ENCODE peak calls at places on chromosomes 11 and 22, in four cellular contexts. One of them, this sample, is unnamed.

GRCh38 chr11:68550485-68550817 is 89.9 kb downstream of the PPP6R3 start:
- DNase-seq in astrocyte of the spinal cord: no peak
- DNase-seq in AG10803: peak
- DNase-seq in upper lobe of right lung: no peak
- DNase-seq in this sample: peak

GRCh38 chr22:17845340-17845739 is 71.1 kb upstream of the BID start:
- DNase-seq in upper lobe of right lung: no peak
- DNase-seq in astrocyte of the spinal cord: no peak
- DNase-seq in AG10803: no peak
- DNase-seq in this sample: no peak

GRCh38 chr11:69344570-69345145 is 50.7 kb downstream of the MYEOV start:
- DNase-seq in AG10803: no peak
- DNase-seq in astrocyte of the spinal cord: no peak
- DNase-seq in upper lobe of right lung: peak
- DNase-seq in this sample: no peak

GRCh38 chr11:20000022-20000392 is 160.3 kb downstream of the DBX1 start:
- DNase-seq in AG10803: no peak
- DNase-seq in upper lobe of right lung: no peak
- DNase-seq in astrocyte of the spinal cord: no peak
- DNase-seq in this sample: no peak

GRCh38 chr11:12413141-12414055 is 36.0 kb downstream of the PARVA start:
- DNase-seq in AG10803: no peak
- DNase-seq in astrocyte of the spinal cord: no peak
- DNase-seq in upper lobe of right lung: no peak
- DNase-seq in this sample: no peak

GRCh38 chr11:35825386-35825785 is 118.5 kb upstream of the LDLRAD3 start:
- DNase-seq in astrocyte of the spinal cord: no peak
- DNase-seq in upper lobe of right lung: no peak
- DNase-seq in AG10803: no peak
- DNase-seq in this sample: no peak

GRCh38 chr22:50260801-50261614 is 475 bp downstream of the MAPK12 start:
- DNase-seq in upper lobe of right lung: no peak
- DNase-seq in astrocyte of the spinal cord: peak
- DNase-seq in AG10803: peak
- DNase-seq in this sample: peak

GRCh38 chr11:20518323-20518834 is 81.0 kb upstream of the SLC6A5 start:
- DNase-seq in AG10803: no peak
- DNase-seq in astrocyte of the spinal cord: no peak
- DNase-seq in upper lobe of right lung: peak
- DNase-seq in this sample: no peak

GRCh38 chr11:70861534-70861933 is 390.8 kb downstream of the SHANK2 start:
- DNase-seq in upper lobe of right lung: no peak
- DNase-seq in AG10803: no peak
- DNase-seq in astrocyte of the spinal cord: no peak
- DNase-seq in this sample: no peak

GRCh38 chr11:19953909-19954308 is 206.4 kb downstream of the DBX1 start:
- DNase-seq in astrocyte of the spinal cord: peak
- DNase-seq in AG10803: peak
- DNase-seq in upper lobe of right lung: no peak
- DNase-seq in this sample: peak

GRCh38 chr11:78715639-78716311 is 141.1 kb upstream of the NARS2 start:
- DNase-seq in upper lobe of right lung: peak
- DNase-seq in AG10803: peak
- DNase-seq in astrocyte of the spinal cord: peak
- DNase-seq in this sample: peak

GRCh38 chr11:96760306-96760705 is 370.5 kb downstream of the JRKL start:
- DNase-seq in AG10803: no peak
- DNase-seq in astrocyte of the spinal cord: no peak
- DNase-seq in upper lobe of right lung: no peak
- DNase-seq in this sample: no peak

GRCh38 chr22:45887202-45888131 is 89.5 kb downstream of the WNT7B start:
- DNase-seq in astrocyte of the spinal cord: no peak
- DNase-seq in AG10803: no peak
- DNase-seq in upper lobe of right lung: peak
- DNase-seq in this sample: no peak

GRCh38 chr11:6576471-6577373 is 26.7 kb downstream of the RRP8 start:
- DNase-seq in astrocyte of the spinal cord: peak
- DNase-seq in AG10803: peak
- DNase-seq in upper lobe of right lung: no peak
- DNase-seq in this sample: peak

GRCh38 chr11:113249491-113249763 is 65.0 kb upstream of the TTC12 start:
- DNase-seq in upper lobe of right lung: no peak
- DNase-seq in AG10803: peak
- DNase-seq in astrocyte of the spinal cord: no peak
- DNase-seq in this sample: peak

GRCh38 chr11:34243620-34244493 is 114.0 kb downstream of the ABTB2 start:
- DNase-seq in upper lobe of right lung: no peak
- DNase-seq in astrocyte of the spinal cord: peak
- DNase-seq in AG10803: peak
- DNase-seq in this sample: peak

GRCh38 chr11:100629671-100630070 is 57.4 kb upstream of the ARHGAP42 start:
- DNase-seq in upper lobe of right lung: no peak
- DNase-seq in AG10803: no peak
- DNase-seq in astrocyte of the spinal cord: no peak
- DNase-seq in this sample: peak

GRCh38 chr22:31490496-31490925 is 869 bp upstream of the EIF4ENIF1 start:
- DNase-seq in upper lobe of right lung: peak
- DNase-seq in astrocyte of the spinal cord: no peak
- DNase-seq in AG10803: peak
- DNase-seq in this sample: peak

DNA sequence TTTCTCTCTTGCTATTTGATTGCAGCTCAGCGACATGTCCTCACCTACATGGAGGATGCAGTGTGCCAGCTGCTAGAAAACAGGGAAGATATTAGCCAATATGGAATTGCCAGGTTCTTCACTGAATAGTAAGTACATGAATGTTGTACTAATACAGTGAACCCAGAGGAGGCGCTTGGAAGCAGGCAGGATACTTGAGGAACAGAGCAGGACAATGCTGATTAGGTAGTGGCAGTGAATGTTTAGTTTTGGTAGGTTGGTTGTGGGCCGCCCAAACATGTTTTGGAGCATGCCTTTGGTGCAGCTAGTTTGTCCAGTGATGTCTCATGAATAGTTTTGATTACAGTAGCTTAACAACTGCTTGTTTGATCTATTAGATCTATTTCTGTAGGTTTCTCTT is 50.6 kb downstream of the CSTPP1 start:
- DNase-seq in AG10803: no peak
- DNase-seq in upper lobe of right lung: no peak
- DNase-seq in astrocyte of the spinal cord: no peak
- DNase-seq in this sample: no peak
- TF ChIP-seq CTCF in AG10803: no peak
- TF ChIP-seq CTCF in upper lobe of right lung: no peak
- TF ChIP-seq CTCF in astrocyte of the spinal cord: no peak
- TF ChIP-seq CTCF in this sample: no peak

DNA sequence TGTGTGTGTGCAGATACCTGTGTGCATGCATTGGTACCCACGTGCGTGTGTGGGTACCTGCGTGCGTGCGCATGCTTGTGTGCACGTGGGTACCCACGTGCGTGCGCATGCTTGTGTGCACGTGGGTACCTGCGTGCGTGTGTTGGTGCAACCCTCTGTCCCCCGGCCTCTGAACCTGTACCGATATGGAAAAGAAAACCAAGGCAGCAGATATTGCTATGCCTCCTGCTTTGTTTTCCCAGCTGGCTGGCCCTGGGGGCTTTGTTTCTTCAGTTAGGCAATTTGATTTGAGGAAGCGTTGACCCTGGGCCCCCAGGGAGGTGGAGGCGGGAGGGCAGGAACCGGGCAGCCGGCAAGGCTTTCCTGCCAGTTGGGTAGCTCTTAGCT is 26.1 kb upstream of the SORL1-AS1 start:
- DNase-seq in AG10803: no peak
- DNase-seq in upper lobe of right lung: no peak
- DNase-seq in astrocyte of the spinal cord: no peak
- DNase-seq in this sample: no peak
- H3K4me3 ChIP-seq in AG10803: no peak
- H3K4me3 ChIP-seq in upper lobe of right lung: no peak
- H3K4me3 ChIP-seq in astrocyte of the spinal cord: no peak
- H3K4me3 ChIP-seq in this sample: no peak

DNA sequence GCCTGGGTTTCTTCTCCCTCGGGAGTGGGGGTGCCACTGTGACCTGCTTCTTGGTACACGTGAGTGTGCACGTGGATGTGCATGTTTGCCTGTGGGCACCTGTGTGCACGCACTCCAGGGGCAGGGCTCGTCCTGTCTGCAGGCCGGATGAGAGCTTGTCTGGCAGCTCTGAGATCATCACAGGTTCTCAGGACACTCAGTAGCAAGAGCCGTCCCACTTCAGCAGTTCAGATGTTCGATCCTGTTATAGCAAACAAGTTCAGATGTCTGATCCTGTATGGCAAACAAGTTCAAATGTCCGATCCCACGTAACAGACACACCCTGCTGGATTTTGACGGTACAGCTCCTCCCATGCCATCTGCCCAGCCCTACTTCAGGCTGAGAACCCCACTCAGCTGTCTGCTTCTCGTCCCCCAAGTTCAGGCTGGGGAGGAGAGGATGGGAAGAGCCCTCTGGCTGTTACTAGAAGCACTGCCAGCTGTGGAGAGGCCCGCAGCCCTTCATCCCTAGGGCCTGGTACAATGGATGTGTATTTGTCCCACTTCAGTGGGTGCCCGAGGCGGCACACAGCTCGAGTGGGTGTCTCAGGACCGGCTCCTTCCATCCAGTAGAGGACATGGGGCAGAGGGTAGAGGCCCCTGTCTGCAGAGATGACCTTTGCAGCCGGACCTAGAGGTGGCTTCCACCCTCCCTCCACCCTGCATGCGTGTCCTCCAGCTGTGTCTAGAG is 1126.9 kb downstream of the BRD1 start:
- DNase-seq in astrocyte of the spinal cord: no peak
- DNase-seq in upper lobe of right lung: no peak
- DNase-seq in AG10803: no peak
- DNase-seq in this sample: no peak
- TF ChIP-seq CTCF in astrocyte of the spinal cord: no peak
- TF ChIP-seq CTCF in upper lobe of right lung: no peak
- TF ChIP-seq CTCF in AG10803: no peak
- TF ChIP-seq CTCF in this sample: no peak

DNA sequence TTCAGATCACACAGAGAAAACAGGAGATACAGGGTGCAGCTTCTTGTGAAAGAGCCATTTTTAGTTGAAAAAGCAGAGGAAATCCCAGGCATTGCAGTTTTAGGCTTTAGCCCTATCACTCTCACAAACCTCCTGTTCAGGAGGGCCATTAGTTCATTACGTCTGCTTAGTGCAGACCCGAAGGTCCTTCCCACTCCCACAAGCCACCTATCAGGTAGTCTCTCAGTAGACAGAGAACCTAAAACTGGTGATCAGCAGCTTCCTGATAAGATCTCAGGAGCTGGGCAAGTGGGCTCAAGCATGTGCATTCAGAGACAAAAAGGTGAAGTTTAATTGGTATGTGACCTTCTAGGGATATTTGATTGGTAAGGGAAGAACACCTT is 4.3 kb downstream of the GLYAT start:
- DNase-seq in astrocyte of the spinal cord: no peak
- DNase-seq in upper lobe of right lung: no peak
- DNase-seq in AG10803: no peak
- DNase-seq in this sample: no peak
- H3K4me3 ChIP-seq in astrocyte of the spinal cord: no peak
- H3K4me3 ChIP-seq in upper lobe of right lung: no peak
- H3K4me3 ChIP-seq in AG10803: no peak
- H3K4me3 ChIP-seq in this sample: no peak

GRCh38 chr11:82756765-82757650 is 23.3 kb upstream of the FAM181B start:
- DNase-seq in upper lobe of right lung: no peak
- DNase-seq in astrocyte of the spinal cord: no peak
- DNase-seq in AG10803: no peak
- DNase-seq in this sample: no peak
- TF ChIP-seq CTCF in upper lobe of right lung: no peak
- TF ChIP-seq CTCF in astrocyte of the spinal cord: no peak
- TF ChIP-seq CTCF in AG10803: no peak
- TF ChIP-seq CTCF in this sample: no peak

DNA sequence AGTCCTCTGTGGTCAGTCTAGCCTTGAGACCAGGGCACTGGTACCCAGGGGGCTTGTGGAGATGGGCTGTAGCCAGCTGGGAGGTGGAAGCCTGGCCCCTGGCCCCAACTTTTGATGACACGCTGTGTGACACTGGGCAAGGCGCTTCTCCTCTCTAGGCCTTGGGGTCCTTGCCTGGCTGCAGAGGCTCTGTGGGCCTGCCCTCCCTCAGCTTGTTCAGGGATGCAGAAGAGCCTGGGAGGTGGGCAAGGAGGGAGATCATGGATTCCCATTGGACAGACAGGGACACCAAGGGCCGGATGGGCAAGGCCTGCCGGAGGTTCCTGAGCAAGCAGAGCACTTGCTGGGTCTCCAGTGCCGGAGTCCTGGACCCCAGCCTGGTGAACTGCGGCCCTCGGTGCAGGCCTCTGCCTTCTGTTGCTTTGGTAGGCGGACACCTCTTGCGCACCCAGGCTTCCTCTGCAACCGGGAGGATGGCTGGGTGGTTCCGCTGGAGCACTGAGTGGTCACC is 1.3 kb upstream of the PPP2R5B start:
- DNase-seq in astrocyte of the spinal cord: no peak
- DNase-seq in AG10803: no peak
- DNase-seq in upper lobe of right lung: no peak
- DNase-seq in this sample: no peak
- H3K4me3 ChIP-seq in astrocyte of the spinal cord: no peak
- H3K4me3 ChIP-seq in AG10803: no peak
- H3K4me3 ChIP-seq in upper lobe of right lung: no peak
- H3K4me3 ChIP-seq in this sample: no peak

DNA sequence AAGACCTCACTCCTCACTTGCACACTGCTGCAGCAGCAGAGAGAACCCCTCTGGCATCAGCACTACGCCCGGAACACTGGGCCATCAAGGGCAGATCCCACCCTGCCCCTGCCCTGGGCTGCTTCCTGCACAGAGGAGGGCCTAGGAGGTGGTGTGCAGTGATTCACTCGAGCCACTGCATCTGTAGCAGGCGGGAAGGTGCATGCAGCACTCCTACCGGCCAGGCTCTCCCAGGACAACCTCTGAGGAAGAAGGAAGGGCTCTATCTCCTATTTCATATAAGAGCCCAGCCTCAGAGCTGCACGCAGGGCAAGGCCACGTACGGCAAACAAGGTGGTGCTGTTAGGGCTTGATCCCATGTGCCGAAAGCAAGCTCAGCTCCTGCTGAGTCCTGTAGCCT is 14.2 kb downstream of the RANGAP1 start:
- DNase-seq in AG10803: no peak
- DNase-seq in astrocyte of the spinal cord: no peak
- DNase-seq in upper lobe of right lung: no peak
- DNase-seq in this sample: no peak
- TF ChIP-seq CTCF in AG10803: no peak
- TF ChIP-seq CTCF in astrocyte of the spinal cord: no peak
- TF ChIP-seq CTCF in upper lobe of right lung: no peak
- TF ChIP-seq CTCF in this sample: no peak

GRCh38 chr22:37425800-37426531 is 1.3 kb downstream of the ELFN2 start:
- DNase-seq in AG10803: peak
- DNase-seq in upper lobe of right lung: no peak
- DNase-seq in astrocyte of the spinal cord: peak
- DNase-seq in this sample: peak
- H3K4me3 ChIP-seq in AG10803: peak
- H3K4me3 ChIP-seq in upper lobe of right lung: no peak
- H3K4me3 ChIP-seq in astrocyte of the spinal cord: peak
- H3K4me3 ChIP-seq in this sample: peak

This sample was measured in choroid plexus epithelial cell.